ENCODE peak calls at places on chromosomes 4 and X, in seven cellular contexts. Q, X, C, V, F, Z and U are unnamed samples.

GRCh38 chrX:152817082-152817744 is 13.3 kb downstream of the CETN2 start:
- DNase-seq in Z (no peak), X (peak; percentile 53), Q (no peak), V (peak; percentile 43), C (no peak), F (no peak), U (no peak)

GRCh38 chr4:145937990-145938611 is 522 bp downstream of the ZNF827 start:
- DNase-seq in V (peak; percentile 60), F (no peak), X (no peak), Q (no peak), Z (no peak), C (no peak), U (peak; percentile 35)

GRCh38 chrX:16075087-16075486 is 48.3 kb upstream of the GRPR start:
- DNase-seq in Z (no peak), F (no peak), C (no peak), Q (no peak), V (no peak), X (no peak), U (no peak)

GRCh38 chr4:113952452-113953029 is 26.9 kb downstream of the ARSJ start:
- DNase-seq in X (peak; percentile 7), V (peak; percentile 22), C (peak; percentile 64), Z (peak; percentile 5), Q (peak; percentile 54), F (peak; percentile 12), U (peak; percentile 46)

GRCh38 chr4:41256131-41256739 is 493 bp upstream of the UCHL1 start:
- DNase-seq in F (no peak), Z (no peak), V (peak; percentile 60), X (no peak), Q (no peak), C (no peak), U (no peak)

GRCh38 chrX:19121466-19121865 is 802 bp downstream of the ADGRG2 start:
- DNase-seq in Q (no peak), Z (no peak), X (no peak), F (no peak), V (no peak), C (no peak), U (no peak)

GRCh38 chrX:100731441-100732281 is at the start of gene SYTL4:
- DNase-seq in Z (no peak), X (peak; percentile 43), V (peak; percentile 60), C (peak; percentile 7), Q (no peak), F (no peak), U (no peak)

GRCh38 chr4:106343865-106344264 is 24.7 kb downstream of the GIMD1 start:
- DNase-seq in X (no peak), V (no peak), F (no peak), Q (no peak), Z (no peak), C (no peak), U (no peak)

GRCh38 chr4:1763550-1764080 is 29.5 kb upstream of the FGFR3 start:
- DNase-seq in X (peak; percentile 67), C (no peak), Z (no peak), V (peak; percentile 39), Q (peak; percentile 73), F (no peak), U (no peak)

GRCh38 chr4:11468901-11469300 is 40.2 kb upstream of the HS3ST1 start:
- DNase-seq in C (no peak), Z (no peak), Q (no peak), F (no peak), X (no peak), V (no peak), U (no peak)

GRCh38 chr4:6204098-6204497 is 3.7 kb upstream of the JAKMIP1 start:
- DNase-seq in X (no peak), F (no peak), Q (no peak), V (no peak), C (no peak), Z (no peak), U (no peak)

GRCh38 chrX:151722241-151722846 is 6.5 kb downstream of the FATE1 start:
- DNase-seq in F (no peak), C (peak; percentile 2), Z (peak; percentile 43), X (peak; percentile 65), Q (peak; percentile 7), V (peak; percentile 58), U (no peak)

GRCh38 chr4:107247738-107248137 is 211.6 kb upstream of the DKK2 start:
- DNase-seq in X (no peak), V (no peak), F (no peak), C (no peak), Q (no peak), Z (no peak), U (no peak)

GRCh38 chr4:118279920-118280432 is 72.8 kb downstream of the PRSS12 start:
- DNase-seq in Z (no peak), C (no peak), Q (no peak), F (no peak), V (no peak), X (no peak), U (no peak)

GRCh38 chr4:136741468-136741867 is 790.8 kb downstream of the PCDH18 start:
- DNase-seq in F (no peak), V (no peak), Q (no peak), X (no peak), Z (no peak), C (no peak), U (no peak)

GRCh38 chr4:53040459-53040815 is 178.3 kb downstream of the RASL11B start:
- DNase-seq in Q (no peak), V (no peak), C (no peak), X (no peak), F (no peak), Z (no peak), U (no peak)

GRCh38 chrX:125131146-125131545 is 188.5 kb upstream of the TEX13C start:
- DNase-seq in Z (no peak), X (no peak), Q (peak; percentile 2), V (no peak), F (no peak), C (no peak), U (no peak)

GRCh38 chr4:14403132-14403531 is 599.1 kb upstream of the CPEB2 start:
- DNase-seq in F (no peak), Q (no peak), C (no peak), Z (no peak), X (no peak), V (no peak), U (peak; percentile 36)

GRCh38 chr4:3703677-3704521 is 62.3 kb upstream of the ADRA2C start:
- DNase-seq in X (no peak), Q (no peak), Z (no peak), F (no peak), V (no peak), C (no peak), U (peak; percentile 52)

DNA sequence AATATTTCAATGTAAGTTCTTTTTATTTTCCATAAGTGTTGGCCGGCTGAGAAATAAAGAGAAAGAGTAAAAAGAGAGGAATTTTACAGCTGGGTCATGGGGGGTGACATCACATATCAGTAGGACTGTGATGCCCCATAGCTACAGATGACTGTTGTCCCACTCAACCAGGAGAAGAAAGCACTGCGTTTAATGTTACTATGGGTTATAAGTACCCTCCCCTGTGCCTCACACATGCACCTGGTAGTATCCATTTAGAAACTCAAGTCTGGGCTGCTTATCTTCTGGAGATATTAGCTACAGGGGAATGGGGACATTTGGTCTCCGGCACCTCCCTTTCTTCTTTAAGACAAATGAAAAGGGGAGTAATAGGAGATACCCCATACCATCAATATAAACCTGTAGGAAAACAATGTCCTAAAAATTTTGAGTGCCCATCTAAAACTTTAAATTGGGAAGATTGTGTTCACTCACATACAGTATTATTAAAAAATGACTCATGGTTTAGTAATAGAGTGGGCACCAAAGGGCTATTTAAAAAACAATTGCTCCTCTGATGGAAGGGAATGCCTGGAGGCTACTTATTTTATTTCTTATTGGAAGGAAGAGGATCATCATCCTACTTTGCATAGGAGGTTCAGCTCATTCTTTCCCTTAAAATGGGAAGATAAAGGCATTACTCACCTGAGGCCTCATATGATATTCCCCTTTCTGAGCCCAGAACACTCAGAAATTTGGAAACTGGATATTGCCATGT is 18.2 kb downstream of the UGT2B11 start:
- DNase-seq in X (no peak), C (no peak), Z (no peak), F (no peak), V (no peak), Q (no peak), U (no peak)
- TF ChIP-seq YY1 in X (no peak), C (no peak), Z (no peak), F (no peak), V (no peak), Q (no peak), U (no peak)

GRCh38 chr4:174425669-174426068 is 96.6 kb downstream of the HPGD start:
- DNase-seq in V (no peak), F (no peak), C (no peak), Z (no peak), X (no peak), Q (no peak), U (no peak)

GRCh38 chr4:174420317-174420716 is 102.0 kb downstream of the HPGD start:
- DNase-seq in F (no peak), Q (no peak), Z (no peak), V (no peak), X (no peak), C (no peak), U (no peak)

GRCh38 chr4:174418640-174419039 is 103.6 kb downstream of the HPGD start:
- DNase-seq in Z (no peak), V (no peak), Q (no peak), F (no peak), X (no peak), C (no peak), U (no peak)

GRCh38 chr4:174423257-174423944 is 98.9 kb downstream of the HPGD start:
- DNase-seq in Q (no peak), F (no peak), X (no peak), Z (no peak), V (no peak), C (peak; percentile 56), U (no peak)

GRCh38 chr4:174422893-174423256 is 99.4 kb downstream of the HPGD start:
- DNase-seq in X (no peak), Q (no peak), V (no peak), Z (no peak), F (no peak), C (no peak), U (no peak)
- H3K4me1 ChIP-seq in X (peaks cover 36% of the 10 kb centered on the region), Q (no peaks in the 10 kb centered on the region), V (no peaks in the 10 kb centered on the region), Z (no peaks in the 10 kb centered on the region), F (no peaks in the 10 kb centered on the region), C (peaks cover 12% of the 10 kb centered on the region), U (no peaks in the 10 kb centered on the region)

DNA sequence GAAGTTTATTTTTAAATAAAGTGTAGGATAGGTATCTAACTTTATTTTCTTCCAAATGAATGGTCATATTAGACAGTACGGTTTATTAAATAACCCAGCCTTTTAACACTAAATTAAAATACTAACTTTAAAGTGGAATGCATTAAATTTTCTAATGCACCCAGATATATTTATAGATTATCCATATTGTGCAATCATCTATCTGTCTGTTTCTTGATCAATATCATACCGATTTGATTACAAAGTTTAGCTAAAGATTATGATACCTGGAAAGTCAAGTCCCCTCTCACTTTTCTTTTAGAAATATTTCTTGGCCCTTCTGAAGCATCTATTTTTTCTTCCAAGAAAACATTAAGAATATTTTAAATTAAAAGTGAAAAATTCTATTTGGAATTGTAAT is 124.3 kb upstream of the PDE5A start:
- DNase-seq in Q (no peak), V (no peak), Z (no peak), F (no peak), C (no peak), X (no peak), U (no peak)
- TF ChIP-seq YY1 in Q (no peak), V (no peak), Z (no peak), F (no peak), C (no peak), X (no peak), U (no peak)

DNA sequence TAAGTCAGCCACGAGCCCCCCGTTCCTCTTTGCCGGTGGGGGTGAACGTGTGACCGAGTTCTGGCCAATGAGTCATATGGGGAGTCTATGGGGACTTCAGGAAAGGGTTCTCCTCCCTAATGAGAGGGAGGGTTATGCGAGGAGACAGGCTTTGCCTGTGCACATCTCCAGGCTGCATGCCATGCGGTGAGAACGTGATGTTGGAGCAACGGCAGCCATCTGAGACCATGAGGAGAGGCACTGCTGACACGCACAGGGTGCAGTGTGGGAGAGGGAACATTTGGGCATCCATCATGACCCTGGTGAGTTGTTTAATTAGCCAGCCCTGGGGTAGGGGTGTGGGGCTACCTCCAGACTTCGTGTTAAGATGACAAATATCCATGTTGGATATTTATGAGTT is 55.8 kb downstream of the ABLIM2 start:
- DNase-seq in F (no peak), Z (no peak), X (no peak), C (no peak), Q (no peak), V (no peak), U (no peak)
- H3K4me1 ChIP-seq in F (no peaks in the 10 kb centered on the region), Z (peaks cover 23% of the 10 kb centered on the region), X (no peaks in the 10 kb centered on the region), C (peaks cover 9% of the 10 kb centered on the region), Q (no peaks in the 10 kb centered on the region), V (no peaks in the 10 kb centered on the region), U (peaks cover 25% of the 10 kb centered on the region)